ENCODE peak calls at places on chromosome 17, in seven cellular contexts. I, D, P, V, J, Y and Z are unnamed samples.
A peak's percentile ranks its signal among the peaks of the same experiment; 100 is the strongest.

GRCh38 chr17:3946711-3947235 is 17.5 kb downstream of the ATP2A3 start:
- DNase-seq in I (no peak), D (no peak), P (no peak), V (no peak), J (no peak), Y (no peak), Z (no peak)

GRCh38 chr17:4853195-4853762 is 20.1 kb downstream of the MINK1 start:
- DNase-seq in I (no peak), D (no peak), P (no peak), V (no peak), J (peak; percentile 91), Y (no peak), Z (no peak)

GRCh38 chr17:58640202-58640601 is 51.6 kb downstream of the TEX14 start:
- DNase-seq in I (no peak), D (no peak), P (no peak), V (no peak), J (peak; percentile 32), Y (no peak), Z (no peak)

GRCh38 chr17:50626037-50626574 is 8.6 kb upstream of the ABCC3 start:
- DNase-seq in I (no peak), D (peak; percentile 50), P (no peak), V (peak; percentile 82), J (peak; percentile 74), Y (peak; percentile 84), Z (peak; percentile 47)

GRCh38 chr17:42087736-42088705 is 10.3 kb downstream of the ZNF385C start:
- DNase-seq in I (peak; percentile 37), D (no peak), P (no peak), V (no peak), J (no peak), Y (no peak), Z (no peak)

GRCh38 chr17:32631341-32632109 is 144.7 kb downstream of the CDK5R1 start:
- DNase-seq in I (no peak), D (no peak), P (no peak), V (no peak), J (no peak), Y (no peak), Z (no peak)

GRCh38 chr17:48542114-48542955 is 2.6 kb downstream of the HOXB2 start:
- DNase-seq in I (no peak), D (no peak), P (no peak), V (no peak), J (no peak), Y (no peak), Z (peak; percentile 21)

GRCh38 chr17:67573987-67574657 is 143.6 kb upstream of the NOL11 start:
- DNase-seq in I (no peak), D (no peak), P (no peak), V (no peak), J (no peak), Y (no peak), Z (no peak)

GRCh38 chr17:28193241-28193640 is 125.8 kb upstream of the TMEM97 start:
- DNase-seq in I (no peak), D (no peak), P (no peak), V (no peak), J (peak; percentile 14), Y (peak; percentile 71), Z (no peak)

GRCh38 chr17:58956997-58957724 is 149.5 kb downstream of the TRIM37 start:
- DNase-seq in I (no peak), D (no peak), P (no peak), V (no peak), J (peak; percentile 54), Y (no peak), Z (no peak)

GRCh38 chr17:74842146-74842598 is 17.5 kb downstream of the GRIN2C start:
- DNase-seq in I (no peak), D (no peak), P (no peak), V (no peak), J (no peak), Y (no peak), Z (no peak)

GRCh38 chr17:72075995-72076677 is 44.7 kb upstream of the SOX9 start:
- DNase-seq in I (no peak), D (no peak), P (no peak), V (no peak), J (no peak), Y (no peak), Z (no peak)

GRCh38 chr17:60422162-60422665 is at the start of gene CHCT1:
- DNase-seq in I (no peak), D (no peak), P (no peak), V (no peak), J (no peak), Y (peak; percentile 69), Z (no peak)

GRCh38 chr17:62678214-62678919 is 50.9 kb downstream of the MRC2 start:
- DNase-seq in I (no peak), D (no peak), P (no peak), V (no peak), J (no peak), Y (no peak), Z (no peak)

GRCh38 chr17:36534881-36535668 is at the start of gene PIGW:
- DNase-seq in I (peak; percentile 84), D (peak; percentile 79), P (peak; percentile 51), V (peak; percentile 89), J (peak; percentile 98), Y (peak; percentile 96), Z (peak; percentile 88)
- TF ChIP-seq CTCF in I (peak; percentile 38), D (no peak), P (no peak), V (no peak), J (no peak), Y (no peak), Z (no peak)

DNA sequence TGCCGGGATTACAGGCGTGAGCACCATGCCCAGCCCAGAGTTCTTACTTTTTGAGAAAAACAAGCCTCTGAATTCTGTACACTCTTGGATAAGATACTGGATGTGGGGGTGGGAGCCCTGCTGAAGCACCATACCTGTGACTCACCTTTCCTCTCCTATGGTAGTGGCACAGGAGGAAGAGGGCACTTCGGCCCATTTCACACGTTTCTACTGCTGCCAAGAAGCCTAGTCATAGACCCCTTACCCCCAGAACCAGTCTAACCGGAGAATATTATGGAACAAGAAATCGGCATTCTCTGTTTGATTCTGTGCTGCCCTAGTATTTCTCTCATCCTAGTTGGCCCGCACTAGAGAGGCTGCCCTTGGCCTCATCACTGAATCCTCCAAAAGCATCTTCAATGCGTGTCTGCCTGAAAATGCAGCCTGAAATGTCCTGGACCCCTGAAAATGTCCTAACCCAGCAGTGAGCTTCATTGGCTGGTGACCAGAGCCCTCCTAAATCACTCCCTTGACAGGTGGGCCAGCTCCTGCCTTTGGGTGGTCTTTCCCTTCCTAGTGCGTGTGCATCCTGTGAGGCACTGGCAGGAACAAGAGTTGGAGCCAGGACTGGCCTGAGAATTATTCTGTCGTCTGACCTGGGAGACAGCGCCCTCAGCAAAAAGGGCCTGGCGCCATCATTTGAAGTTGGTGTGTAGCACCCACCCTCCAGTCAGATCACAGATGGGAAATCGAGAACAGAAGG is 37.9 kb downstream of the NDEL1 start:
- DNase-seq in I (no peak), D (no peak), P (no peak), V (no peak), J (peak; percentile 38), Y (no peak), Z (no peak)
- TF ChIP-seq CTCF in I (no peak), D (no peak), P (no peak), V (no peak), J (no peak), Y (no peak), Z (no peak)

DNA sequence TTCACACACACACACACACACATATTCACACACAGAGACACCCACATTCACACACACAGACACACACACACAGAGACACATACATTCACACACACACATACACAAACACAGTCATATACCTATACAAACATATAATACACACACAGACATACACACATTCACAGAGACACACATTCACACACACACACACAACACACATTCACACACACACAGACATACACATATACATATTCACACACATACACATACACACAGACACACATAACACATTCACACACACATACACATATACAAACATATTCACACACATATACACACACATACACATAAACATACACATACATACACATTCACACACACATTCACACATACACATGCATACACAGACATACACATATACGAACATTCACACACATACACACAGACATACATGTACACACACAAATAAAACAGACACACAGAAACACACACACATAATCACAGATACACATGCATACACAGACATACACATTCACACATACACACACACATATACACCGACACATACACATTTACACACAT is 7.9 kb downstream of the PRCD start:
- DNase-seq in I (no peak), D (no peak), P (no peak), V (no peak), J (no peak), Y (no peak), Z (no peak)
- TF ChIP-seq CTCF in I (no peak), D (peak; percentile 10), P (no peak), V (no peak), J (no peak), Y (no peak), Z (no peak)

DNA sequence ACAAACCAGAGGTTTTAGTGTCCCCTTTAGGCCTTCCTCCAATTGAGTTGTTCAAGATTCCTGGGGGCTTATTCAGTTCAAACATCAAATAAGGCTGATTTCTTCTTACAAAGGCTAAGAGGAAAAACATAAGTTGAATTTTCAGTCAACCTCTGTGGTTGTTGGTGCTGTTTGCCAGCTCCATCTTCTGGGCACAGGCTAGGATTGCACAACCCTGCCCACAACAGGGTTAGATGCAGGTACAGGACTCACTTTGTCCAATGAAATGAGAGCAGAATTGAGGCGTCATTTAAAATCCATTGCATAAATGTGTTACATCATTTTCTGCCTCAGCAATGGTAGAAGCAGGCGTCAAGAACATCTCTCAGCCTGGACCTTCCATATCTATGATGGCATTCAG is 173.3 kb downstream of the PMP22 start:
- DNase-seq in I (no peak), D (no peak), P (no peak), V (no peak), J (peak; percentile 46), Y (no peak), Z (no peak)
- TF ChIP-seq CTCF in I (no peak), D (no peak), P (no peak), V (no peak), J (peak; percentile 64), Y (peak; percentile 21), Z (no peak)

GRCh38 chr17:61481421-61481820 is 29.2 kb downstream of the TBX4 start:
- DNase-seq in I (no peak), D (no peak), P (no peak), V (no peak), J (no peak), Y (no peak), Z (no peak)
- TF ChIP-seq CTCF in I (no peak), D (no peak), P (no peak), V (no peak), J (no peak), Y (no peak), Z (no peak)